ENCODE peak calls at places on chromosome 11, in four cellular contexts. U is left cardiac atrium; A is central memory CD8-positive, alpha-beta T cell; I is CD8-positive, alpha-beta memory T cell. Z is an unnamed sample.

GRCh38 chr11:114330373-114330772 is 34.2 kb downstream of the NNMT start:
- DNase-seq in U (no peak), A (no peak), I (no peak), Z (no peak)

GRCh38 chr11:134001596-134001995 is 44.8 kb upstream of the IGSF9B start:
- DNase-seq in U (no peak), A (no peak), I (no peak), Z (no peak)

GRCh38 chr11:68354181-68354872 is 41.9 kb downstream of the LRP5 start:
- DNase-seq in A (no peak), I (no peak), U (peak), Z (no peak)

GRCh38 chr11:75107187-75107586 is 10.5 kb upstream of the OR2AT4 start:
- DNase-seq in A (no peak), I (no peak), U (no peak), Z (no peak)

GRCh38 chr11:106581399-106581798 is 436.9 kb downstream of the GUCY1A2 start:
- DNase-seq in U (no peak), A (no peak), I (no peak), Z (no peak)

GRCh38 chr11:35318977-35319925 is 100.1 kb downstream of the SLC1A2 start:
- DNase-seq in A (no peak), U (no peak), I (no peak), Z (no peak)

GRCh38 chr11:124656759-124657627 is 16.5 kb downstream of the SIAE start:
- DNase-seq in I (no peak), A (no peak), U (no peak), Z (no peak)

GRCh38 chr11:15955595-15955994 is 400.8 kb downstream of the SOX6 start:
- DNase-seq in A (no peak), U (no peak), I (no peak), Z (no peak)

GRCh38 chr11:69003301-69003865 is 9.7 kb downstream of the MRGPRF start:
- DNase-seq in A (no peak), U (no peak), I (no peak), Z (no peak)

GRCh38 chr11:80096736-80097135 is 655.9 kb upstream of the TENM4 start:
- DNase-seq in A (no peak), U (no peak), I (no peak), Z (no peak)

GRCh38 chr11:113715882-113716625 is 9.9 kb upstream of the TMPRSS5 start:
- DNase-seq in A (no peak), I (no peak), U (no peak), Z (no peak)

GRCh38 chr11:2750601-2751522 is 51.1 kb upstream of the KCNQ1OT1 start:
- DNase-seq in I (no peak), U (no peak), A (no peak), Z (no peak)

GRCh38 chr11:106091480-106092123 is 14.1 kb downstream of the AASDHPPT start:
- DNase-seq in U (no peak), I (no peak), A (no peak), Z (no peak)

GRCh38 chr11:2316169-2316962 is 14.6 kb downstream of the TSPAN32 start:
- DNase-seq in I (no peak), A (no peak), U (peak), Z (no peak)

GRCh38 chr11:58788355-58789023 is 56.0 kb downstream of the GLYATL2 start:
- DNase-seq in U (no peak), I (peak), A (no peak), Z (peak)

GRCh38 chr11:76380977-76381719 is at the start of the genes GVQW3 and THAP12:
- DNase-seq in A (peak), U (peak), I (peak), Z (peak)

GRCh38 chr11:117704416-117705150 is 92.4 kb downstream of the DSCAML1 start:
- DNase-seq in U (no peak), A (no peak), I (no peak), Z (no peak)

GRCh38 chr11:123054301-123055065 is 7.5 kb downstream of the HSPA8 start:
- DNase-seq in A (no peak), U (no peak), I (peak), Z (peak)

GRCh38 chr11:77111277-77111676 is 8.6 kb downstream of the OMP start:
- DNase-seq in U (no peak), I (no peak), A (no peak), Z (no peak)

GRCh38 chr11:16607675-16608644 is 130.5 kb upstream of the C11orf58 start:
- DNase-seq in U (peak), A (no peak), I (no peak), Z (no peak)

GRCh38 chr11:34473603-34474169 is 35.0 kb downstream of the CAT start:
- DNase-seq in A (no peak), I (no peak), U (no peak), Z (no peak)

GRCh38 chr11:20097319-20098221 is 62.7 kb downstream of the DBX1 start:
- DNase-seq in U (no peak), A (no peak), I (no peak), Z (no peak)

GRCh38 chr11:126061707-126062678 is 673 bp downstream of the CDON start:
- DNase-seq in I (no peak), U (no peak), A (peak), Z (peak)

GRCh38 chr11:19026862-19027261 is 33.7 kb downstream of the MRGPRX2 start:
- DNase-seq in A (no peak), I (no peak), U (no peak), Z (no peak)